ENCODE peak calls at places on chromosome X, in seven cellular contexts. S is WTC11, B is cardiac muscle cell, P is BJ, E is psoas muscle, Y is GM13976, A is type B pancreatic cell. Z is an unnamed sample.

GRCh38 chrX:23782863-23783568 is at the start of gene SAT1:
- DNase-seq in S (peak; percentile 95), B (peak; percentile 100), P (peak; percentile 38), E (peak; percentile 94), Y (peak; percentile 86), A (peak; percentile 99), Z (peak; percentile 86)

GRCh38 chrX:120308959-120309872 is 2.0 kb downstream of the TMEM255A start:
- DNase-seq in S (peak; percentile 67), B (peak; percentile 78), P (no peak), E (peak; percentile 52), Y (peak; percentile 70), A (peak; percentile 70), Z (peak; percentile 58)

GRCh38 chrX:1330605-1331004 is 6.0 kb upstream of the IL3RA start:
- DNase-seq in S (no peak), B (no peak), P (no peak), E (no peak), Y (no peak), A (no peak), Z (no peak)

GRCh38 chrX:18966624-18967023 is 17.3 kb downstream of the PHKA2 start:
- DNase-seq in S (no peak), B (no peak), P (no peak), E (peak; percentile 15), Y (no peak), A (no peak), Z (no peak)

GRCh38 chrX:153725039-153725831 is 579 bp downstream of the ABCD1 start:
- DNase-seq in S (peak; percentile 15), B (no peak), P (no peak), E (no peak), Y (peak; percentile 47), A (peak; percentile 58), Z (peak; percentile 63)

GRCh38 chrX:69156638-69157037 is 8.6 kb downstream of the PJA1 start:
- DNase-seq in S (no peak), B (no peak), P (no peak), E (no peak), Y (no peak), A (peak; percentile 36), Z (no peak)

GRCh38 chrX:30951003-30951402 is 61.9 kb upstream of the TAB3 start:
- DNase-seq in S (no peak), B (no peak), P (no peak), E (no peak), Y (no peak), A (no peak), Z (no peak)

GRCh38 chrX:43349363-43349762 is 306.7 kb upstream of the MAOA start:
- DNase-seq in S (peak; percentile 30), B (peak; percentile 46), P (no peak), E (no peak), Y (peak; percentile 9), A (no peak), Z (peak; percentile 22)

GRCh38 chrX:148501121-148502066 is 977 bp downstream of the AFF2 start:
- DNase-seq in S (peak; percentile 51), B (peak; percentile 44), P (no peak), E (no peak), Y (no peak), A (peak; percentile 68), Z (peak; percentile 20)

GRCh38 chrX:155857561-155857960 is 23.6 kb upstream of the VAMP7 start:
- DNase-seq in S (no peak), B (no peak), P (no peak), E (no peak), Y (no peak), A (no peak), Z (no peak)
- TF ChIP-seq CTCF in S (no peak), B (no peak), P (peak; percentile 17), E (no peak), Y (peak; percentile 17), A (peak; percentile 31), Z (peak; percentile 45)

GRCh38 chrX:10516781-10517322 is 103.5 kb downstream of the MID1 start:
- DNase-seq in S (no peak), B (no peak), P (no peak), E (no peak), Y (no peak), A (no peak), Z (no peak)

GRCh38 chrX:10512258-10512657 is 108.1 kb downstream of the MID1 start:
- DNase-seq in S (no peak), B (no peak), P (no peak), E (no peak), Y (no peak), A (no peak), Z (no peak)

GRCh38 chrX:10514891-10515290 is 105.5 kb downstream of the MID1 start:
- DNase-seq in S (no peak), B (no peak), P (no peak), E (no peak), Y (no peak), A (no peak), Z (no peak)

GRCh38 chrX:10512741-10513140 is 107.6 kb downstream of the MID1 start:
- DNase-seq in S (no peak), B (no peak), P (no peak), E (no peak), Y (no peak), A (no peak), Z (no peak)

DNA sequence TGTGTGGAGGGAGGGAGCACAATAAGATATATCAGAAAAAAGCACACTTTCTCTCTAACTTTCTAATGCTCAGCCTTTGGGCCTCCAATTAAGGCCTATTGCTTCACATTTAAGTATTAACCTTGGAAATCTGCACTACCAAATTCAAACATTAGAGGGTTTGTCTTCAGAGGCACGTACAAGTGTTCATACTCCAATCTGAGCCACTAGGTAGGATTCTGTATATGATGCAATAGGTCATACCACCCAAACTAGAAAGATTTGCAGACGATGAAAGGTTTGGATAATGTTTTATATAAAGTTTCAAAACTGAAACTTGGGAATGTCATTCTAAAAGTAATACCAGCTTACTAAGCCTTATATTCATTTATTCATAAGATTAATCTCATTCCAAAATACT is 106.4 kb downstream of the MID1 start:
- DNase-seq in S (no peak), B (no peak), P (no peak), E (no peak), Y (no peak), A (no peak), Z (no peak)
- TF ChIP-seq CTCF in S (no peak), B (no peak), P (no peak), E (no peak), Y (no peak), A (peak; percentile 22), Z (no peak)

GRCh38 chrX:53073115-53073581 is 9.0 kb upstream of the TSPYL2 start:
- DNase-seq in S (no peak), B (no peak), P (no peak), E (no peak), Y (no peak), A (no peak), Z (no peak)

GRCh38 chrX:53074987-53075386 is 7.2 kb upstream of the TSPYL2 start:
- DNase-seq in S (no peak), B (no peak), P (no peak), E (no peak), Y (no peak), A (no peak), Z (no peak)

GRCh38 chrX:53078943-53079342 is 3.2 kb upstream of the TSPYL2 start:
- DNase-seq in S (no peak), B (no peak), P (no peak), E (no peak), Y (no peak), A (no peak), Z (no peak)

GRCh38 chrX:53077207-53078197 is 4.7 kb upstream of the TSPYL2 start:
- DNase-seq in S (no peak), B (no peak), P (no peak), E (no peak), Y (no peak), A (no peak), Z (no peak)

DNA sequence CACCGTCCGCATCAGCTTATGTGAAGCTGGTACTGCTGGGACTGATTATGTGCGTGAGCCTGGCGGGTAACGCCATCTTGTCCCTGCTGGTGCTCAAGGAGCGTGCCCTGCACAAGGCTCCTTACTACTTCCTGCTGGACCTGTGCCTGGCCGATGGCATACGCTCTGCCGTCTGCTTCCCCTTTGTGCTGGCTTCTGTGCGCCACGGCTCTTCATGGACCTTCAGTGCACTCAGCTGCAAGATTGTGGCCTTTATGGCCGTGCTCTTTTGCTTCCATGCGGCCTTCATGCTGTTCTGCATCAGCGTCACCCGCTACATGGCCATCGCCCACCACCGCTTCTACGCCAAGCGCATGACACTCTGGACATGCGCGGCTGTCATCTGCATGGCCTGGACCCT is 5.5 kb upstream of the TSPYL2 start:
- DNase-seq in S (no peak), B (no peak), P (no peak), E (no peak), Y (no peak), A (no peak), Z (no peak)
- TF ChIP-seq CTCF in S (no peak), B (no peak), P (no peak), E (no peak), Y (no peak), A (no peak), Z (no peak)

GRCh38 chrX:15469613-15470012 is 23.5 kb downstream of the PIR start:
- DNase-seq in S (no peak), B (no peak), P (no peak), E (no peak), Y (no peak), A (no peak), Z (no peak)

GRCh38 chrX:15468036-15468435 is 25.1 kb downstream of the PIR start:
- DNase-seq in S (no peak), B (peak; percentile 57), P (peak; percentile 12), E (peak; percentile 18), Y (peak; percentile 21), A (no peak), Z (no peak)

GRCh38 chrX:15464704-15465103 is 28.4 kb downstream of the PIR start:
- DNase-seq in S (no peak), B (no peak), P (no peak), E (no peak), Y (no peak), A (no peak), Z (no peak)

GRCh38 chrX:15465347-15465746 is 27.8 kb downstream of the PIR start:
- DNase-seq in S (no peak), B (no peak), P (peak; percentile 54), E (no peak), Y (peak; percentile 36), A (no peak), Z (peak; percentile 52)

DNA sequence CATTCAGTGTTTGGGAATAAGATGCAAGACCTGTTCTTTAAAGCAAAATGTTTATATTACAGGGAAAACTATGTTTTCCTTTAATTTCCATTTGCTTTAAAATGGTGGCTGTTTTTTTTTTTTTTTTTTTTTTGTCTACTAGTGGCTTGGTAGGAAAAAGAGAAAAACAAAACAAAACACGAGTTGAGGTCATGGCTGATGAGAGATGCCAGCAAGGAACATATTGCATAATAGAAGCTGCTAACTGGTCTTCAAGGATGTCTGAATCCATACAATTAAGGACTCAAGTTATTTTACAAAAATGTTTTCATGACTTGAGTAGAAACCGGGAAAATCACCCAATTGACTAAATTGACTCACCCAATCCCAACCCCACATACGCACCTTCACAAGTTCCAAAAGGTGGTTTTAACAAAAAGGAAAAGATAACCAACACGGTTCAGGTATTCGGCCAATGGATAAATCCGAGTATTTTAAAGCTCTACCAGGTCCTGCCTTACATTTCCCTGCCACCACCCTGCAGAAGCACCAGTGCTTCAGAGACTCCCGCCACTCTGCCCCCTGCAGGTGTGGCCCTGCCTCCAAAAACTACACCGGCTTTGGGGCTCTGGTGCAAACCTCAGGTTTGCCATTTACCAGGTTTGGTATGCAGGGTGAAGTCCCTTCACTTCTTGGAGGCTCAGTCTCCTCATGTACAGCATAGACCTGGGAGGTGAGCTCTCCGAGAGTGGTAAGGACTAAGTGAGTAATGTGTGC is 27.1 kb downstream of the PIR start:
- DNase-seq in S (peak; percentile 60), B (peak; percentile 5), P (no peak), E (no peak), Y (no peak), A (no peak), Z (no peak)
- TF ChIP-seq CTCF in S (no peak), B (peak; percentile 6), P (peak; percentile 19), E (no peak), Y (no peak), A (peak; percentile 30), Z (peak; percentile 25)

Z was measured in GM13977.